ENCODE peak calls at places on chromosomes 16 and 17, in ten cellular contexts. Y, C, Q, T, G, Z, L, N, M and E are unnamed samples.

GRCh38 chr16:11835309-11835708 is 16.0 kb downstream of the RSL1D1 start:
- DNase-seq in G (no peak), Q (no peak), Z (no peak), C (no peak), M (no peak), N (no peak), Y (no peak), T (no peak), L (no peak), E (no peak)

GRCh38 chr17:44934745-44935105 is 12.8 kb downstream of the KIF18B start:
- DNase-seq in N (no peak), T (no peak), C (no peak), L (no peak), Q (no peak), Z (no peak), Y (no peak), G (no peak), M (no peak), E (no peak)

GRCh38 chr17:18999911-19000310 is 4.7 kb downstream of the FAM83G start:
- DNase-seq in C (no peak), T (no peak), G (no peak), Q (peak), Z (no peak), L (no peak), M (no peak), N (no peak), Y (no peak), E (no peak)

GRCh38 chr17:50346313-50347086 is 574 bp downstream of the XYLT2 start:
- DNase-seq in T (no peak), Q (peak), G (no peak), N (peak), Y (peak), M (peak), Z (no peak), L (no peak), C (no peak), E (peak)

GRCh38 chr16:17414421-17414820 is 56.3 kb downstream of the XYLT1 start:
- DNase-seq in C (no peak), G (no peak), N (peak), T (no peak), Z (no peak), Q (no peak), M (no peak), Y (peak), L (no peak), E (peak)

GRCh38 chr17:10803350-10803749 is 549 bp downstream of the TMEM238L start:
- DNase-seq in G (no peak), T (no peak), Z (no peak), Q (no peak), M (no peak), Y (no peak), N (no peak), C (no peak), L (no peak), E (no peak)

GRCh38 chr17:5763595-5763994 is 179.3 kb upstream of the NLRP1 start:
- DNase-seq in G (no peak), T (no peak), M (no peak), C (no peak), N (no peak), Z (no peak), L (no peak), Y (no peak), Q (no peak), E (no peak)

GRCh38 chr16:84617068-84617630 is 729 bp downstream of the COTL1 start:
- DNase-seq in Z (no peak), C (no peak), Q (peak), L (no peak), Y (peak), N (peak), M (no peak), T (peak), G (no peak), E (peak)

GRCh38 chr16:81551821-81552304 is 107.3 kb downstream of the CMIP start:
- DNase-seq in Y (no peak), L (no peak), Q (no peak), C (no peak), M (no peak), N (no peak), Z (no peak), G (peak), T (peak), E (no peak)

GRCh38 chr17:13403982-13404931 is 197.5 kb downstream of the HS3ST3A1 start:
- DNase-seq in Q (no peak), G (no peak), T (no peak), L (no peak), C (no peak), Z (no peak), M (no peak), Y (no peak), N (no peak), E (no peak)

GRCh38 chr17:4006165-4006589 is 41.9 kb upstream of the ATP2A3 start:
- DNase-seq in G (no peak), M (no peak), T (no peak), Q (no peak), N (no peak), Y (no peak), Z (no peak), L (no peak), C (no peak), E (no peak)

GRCh38 chr17:69326302-69327059 is 452 bp downstream of the ABCA5 start:
- DNase-seq in G (peak), N (peak), T (peak), Q (peak), C (no peak), M (no peak), Z (no peak), L (no peak), Y (peak), E (peak)

GRCh38 chr17:40534431-40535189 is 30.7 kb downstream of the CCR7 start:
- DNase-seq in Y (no peak), L (no peak), T (no peak), M (no peak), Q (no peak), C (no peak), Z (no peak), G (no peak), N (no peak), E (no peak)

GRCh38 chr17:21394265-21394664 is 18.1 kb downstream of the KCNJ12 start:
- DNase-seq in G (peak), Z (no peak), T (peak), M (no peak), Q (peak), L (no peak), N (no peak), C (no peak), Y (no peak), E (no peak)

GRCh38 chr16:85851034-85851780 is 47.8 kb upstream of the IRF8 start:
- DNase-seq in C (no peak), Q (peak), M (no peak), N (no peak), Y (no peak), G (no peak), T (no peak), Z (no peak), L (no peak), E (no peak)

GRCh38 chr17:49739662-49740271 is 24.2 kb downstream of the FAM117A start:
- DNase-seq in Q (peak), M (peak), Z (no peak), T (peak), C (no peak), N (peak), Y (peak), G (no peak), L (no peak), E (peak)

GRCh38 chr16:88132836-88133506 is 181.7 kb downstream of the BANP start:
- DNase-seq in Z (no peak), N (no peak), Y (no peak), Q (no peak), T (no peak), M (no peak), L (no peak), G (no peak), C (no peak), E (no peak)

GRCh38 chr17:81398170-81398854 is 3.1 kb downstream of the BAHCC1 start:
- DNase-seq in M (peak), C (no peak), Q (peak), Y (no peak), T (peak), G (peak), Z (no peak), N (peak), L (no peak), E (no peak)

GRCh38 chr16:87265261-87265660 is 51.9 kb downstream of the C16orf95 start:
- DNase-seq in C (no peak), M (no peak), Z (no peak), T (no peak), L (no peak), Q (no peak), Y (no peak), G (no peak), N (no peak), E (no peak)

GRCh38 chr17:49565948-49566491 is 9.7 kb upstream of the NXPH3 start:
- DNase-seq in T (peak), Y (no peak), C (no peak), N (no peak), L (no peak), G (peak), Q (peak), M (no peak), Z (no peak), E (no peak)

GRCh38 chr16:56662357-56663354 is 4.9 kb downstream of the MT1F start:
- DNase-seq in Z (no peak), M (no peak), N (no peak), L (no peak), G (no peak), T (no peak), C (no peak), Y (no peak), Q (no peak), E (no peak)

GRCh38 chr16:23433261-23433920 is 19.6 kb downstream of the COG7 start:
- DNase-seq in T (no peak), N (no peak), M (peak), Q (no peak), Y (no peak), G (no peak), Z (no peak), L (no peak), C (no peak), E (no peak)

GRCh38 chr16:56667581-56668571 is at the start of gene MT1G:
- DNase-seq in T (peak), C (no peak), G (peak), M (peak), N (peak), L (no peak), Z (no peak), Y (no peak), Q (no peak), E (no peak)

GRCh38 chr16:24989417-24989978 is 25.7 kb downstream of the ARHGAP17 start:
- DNase-seq in L (no peak), C (no peak), M (no peak), T (no peak), N (no peak), Q (no peak), G (peak), Y (no peak), Z (no peak), E (no peak)

GRCh38 chr17:19386974-19387920 is at the start of gene MFAP4:
- DNase-seq in Q (no peak), Z (peak), N (peak), Y (no peak), C (peak), T (peak), L (peak), G (peak), M (peak), E (no peak)

GRCh38 chr17:46732133-46732532 is 86.4 kb downstream of the WNT3 start:
- DNase-seq in C (no peak), Z (no peak), T (no peak), L (no peak), Q (no peak), N (no peak), Y (no peak), G (no peak), M (no peak), E (no peak)

GRCh38 chr16:63289834-63290460 is 1253.7 kb upstream of the CDH8 start:
- DNase-seq in M (peak), Q (peak), Y (peak), C (no peak), T (peak), G (peak), Z (no peak), N (peak), L (no peak), E (peak)

GRCh38 chr17:82787081-82787848 is 35.4 kb downstream of the TBCD start:
- DNase-seq in T (no peak), G (peak), C (peak), M (no peak), N (no peak), Q (peak), L (no peak), Z (no peak), Y (no peak), E (no peak)

GRCh38 chr17:78132767-78133178 is 2.2 kb downstream of the TMC8 start:
- DNase-seq in M (no peak), G (no peak), N (no peak), Y (no peak), C (no peak), L (no peak), Q (no peak), Z (no peak), T (no peak), E (no peak)

GRCh38 chr17:83173997-83174858 is 94.8 kb downstream of the METRNL start:
- DNase-seq in Z (no peak), L (peak), Y (peak), M (peak), C (peak), T (peak), Q (no peak), N (peak), G (no peak), E (peak)

DNA sequence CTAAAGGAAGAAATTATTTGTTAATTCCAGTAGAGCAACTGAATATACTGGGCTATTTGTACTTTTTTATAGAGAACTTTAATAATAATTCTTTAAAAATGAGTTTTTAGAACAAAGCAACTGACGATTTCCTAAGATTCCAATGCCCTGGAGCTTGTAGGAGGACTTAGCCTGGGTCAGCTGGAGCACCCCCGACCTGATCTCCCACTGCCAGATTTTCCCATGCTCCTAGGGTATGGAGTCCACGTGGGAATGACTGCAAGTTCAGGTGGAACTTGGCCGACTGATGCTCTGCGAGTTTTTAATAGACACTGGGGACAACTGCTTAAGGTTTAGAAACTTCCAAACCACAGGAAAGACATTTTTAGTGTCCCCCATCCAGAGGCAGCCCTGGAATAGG is 25.5 kb upstream of the CACNG5 start:
- DNase-seq in Z (no peak), M (no peak), T (no peak), C (no peak), L (no peak), Q (no peak), N (no peak), G (no peak), Y (no peak), E (no peak)
- TF ChIP-seq CTCF in Z (no peak), M (no peak), T (no peak), C (no peak), L (no peak), Q (no peak), N (no peak), G (no peak), Y (no peak), E (no peak)

DNA sequence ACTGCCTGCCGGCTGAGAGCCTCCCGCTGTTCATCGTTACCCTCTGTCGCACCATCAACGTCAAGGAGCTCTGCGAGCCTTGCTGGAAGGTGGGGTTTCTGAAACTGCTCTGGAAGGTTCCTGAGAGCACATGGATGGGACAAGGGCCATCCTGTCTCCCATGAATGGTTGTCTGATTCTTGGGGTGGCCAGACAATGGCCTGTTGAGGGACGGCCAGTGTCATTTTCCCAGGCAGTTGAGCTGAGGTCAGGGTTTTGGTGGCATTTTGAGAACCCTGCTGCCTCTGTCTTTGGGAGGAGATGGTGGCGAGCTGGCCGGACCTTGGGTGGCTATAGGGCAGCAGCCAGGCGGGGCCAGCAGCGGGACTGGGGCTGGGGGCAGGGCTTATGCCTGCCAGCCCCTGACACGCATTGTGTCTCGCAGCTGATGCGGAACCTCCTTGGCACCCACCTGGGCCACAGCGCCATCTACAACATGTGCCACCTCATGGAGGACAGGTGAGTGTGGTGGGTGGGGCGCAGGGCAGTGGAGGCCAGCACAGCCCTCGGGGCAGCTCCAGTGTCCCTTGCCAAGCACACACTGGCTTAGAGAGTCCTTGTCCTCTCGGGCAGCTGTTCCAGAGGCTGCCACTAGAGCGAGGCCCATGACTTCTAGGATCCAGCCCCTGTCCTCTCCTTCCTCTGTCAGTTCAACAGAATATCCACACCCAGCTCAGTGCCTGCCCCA is 9.1 kb downstream of the TSC2 start:
- DNase-seq in Z (no peak), T (no peak), Q (peak), Y (no peak), L (no peak), N (peak), G (no peak), C (no peak), M (no peak), E (no peak)
- TF ChIP-seq CTCF in Z (peak), T (peak), Q (peak), Y (no peak), L (peak), N (peak), G (no peak), C (peak), M (no peak), E (no peak)

DNA sequence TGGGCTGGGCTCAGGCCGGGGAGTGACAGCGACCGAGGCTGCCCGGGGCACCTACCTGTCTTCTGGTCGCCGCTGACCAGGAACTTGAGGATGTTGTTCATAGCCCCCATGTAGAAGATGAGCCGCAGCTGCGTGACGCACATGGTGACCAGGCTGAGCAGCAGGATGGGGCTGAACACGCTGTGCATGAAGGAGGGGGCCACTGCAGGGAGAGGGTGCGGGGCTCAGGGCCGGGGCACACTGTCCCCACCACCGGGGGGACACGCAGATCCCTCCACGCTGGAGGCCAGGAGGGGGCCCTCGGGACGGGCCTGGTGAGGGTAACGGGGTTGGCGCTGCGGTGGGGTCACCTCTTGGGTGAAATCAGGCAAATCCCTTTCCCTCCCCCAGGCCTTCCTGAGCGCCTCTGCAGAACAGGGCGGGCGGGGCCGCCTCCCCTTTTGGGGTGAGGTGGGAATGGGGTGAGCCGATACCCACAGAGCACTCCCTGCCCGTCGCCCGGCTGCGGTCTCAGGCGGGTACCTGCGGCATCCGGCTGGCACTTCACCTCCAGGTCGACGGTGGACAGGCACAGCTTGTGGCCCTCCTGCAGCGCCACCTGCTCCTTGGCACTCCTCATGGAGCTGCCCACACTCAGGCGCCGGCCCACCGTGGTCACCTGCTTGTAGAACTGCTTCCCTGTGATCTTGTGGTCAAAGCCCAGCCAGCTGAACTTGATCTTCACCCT is 28.3 kb upstream of the PITPNA start:
- DNase-seq in N (no peak), Y (peak), T (no peak), G (no peak), L (no peak), Z (no peak), Q (no peak), C (no peak), M (no peak), E (no peak)
- TF ChIP-seq CTCF in N (no peak), Y (no peak), T (no peak), G (no peak), L (no peak), Z (no peak), Q (no peak), C (no peak), M (no peak), E (no peak)

DNA sequence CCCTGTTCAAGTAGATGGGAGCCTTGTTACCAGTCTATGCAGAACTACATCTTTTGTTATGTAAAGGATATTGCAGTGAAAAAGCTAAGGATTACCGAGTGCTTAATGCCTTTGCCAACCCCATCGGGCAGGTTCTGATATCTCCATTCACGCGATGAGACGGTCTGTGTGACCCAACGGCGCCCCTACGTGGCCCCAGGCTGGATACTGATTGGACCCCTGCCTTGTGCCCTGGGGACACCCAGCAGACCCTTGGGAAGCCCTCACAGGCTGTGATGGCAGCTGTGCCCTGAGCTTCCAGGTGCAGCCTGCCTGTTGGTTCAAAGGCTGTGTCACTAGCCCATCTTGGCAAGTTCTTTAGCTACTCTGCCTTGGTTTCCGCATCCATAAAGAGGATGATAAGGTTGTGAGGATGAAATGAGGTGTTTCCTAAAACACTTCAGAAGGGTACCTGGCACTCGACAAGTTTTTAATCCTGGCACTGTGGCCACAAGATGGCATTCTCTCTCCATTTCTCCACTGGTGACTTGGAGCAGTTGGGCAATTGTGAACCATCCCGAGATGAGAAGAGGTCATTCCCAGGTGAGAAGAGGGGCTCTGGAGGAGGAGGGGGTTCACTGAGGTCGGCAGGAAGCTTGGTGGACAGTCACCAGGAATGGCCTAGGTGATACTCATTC is 33.6 kb downstream of the HAPSTR1 start:
- DNase-seq in G (no peak), C (no peak), N (no peak), L (no peak), Z (no peak), Q (no peak), T (no peak), Y (no peak), M (no peak), E (no peak)
- TF ChIP-seq CTCF in G (no peak), C (no peak), N (no peak), L (no peak), Z (no peak), Q (no peak), T (no peak), Y (no peak), M (no peak), E (no peak)

GRCh38 chr17:7138800-7139381 is 24.3 kb upstream of the ASGR2 start:
- DNase-seq in M (no peak), Y (no peak), T (peak), G (no peak), Z (no peak), N (peak), L (no peak), C (no peak), Q (peak), E (no peak)
- TF ChIP-seq CTCF in M (no peak), Y (no peak), T (no peak), G (no peak), Z (no peak), N (no peak), L (no peak), C (no peak), Q (no peak), E (no peak)